ENCODE peak calls at places on chromosomes 16 and 17, in eight cellular contexts. P is psoas muscle; Q is tibial artery; I is mucosa of descending colon; U is uterus; H is HCT116; J is CD4-positive, alpha-beta T cell; X is astrocyte of the cerebellum. L is an unnamed sample.

GRCh38 chr16:84396537-84397008 is 28.2 kb downstream of the ATP2C2 start:
- DNase-seq in J (no peak), Q (peak), U (no peak), P (no peak), X (no peak), H (no peak), I (no peak), L (peak)

GRCh38 chr16:85524630-85525463 is 88.3 kb upstream of the GSE1 start:
- DNase-seq in P (peak), J (no peak), U (no peak), Q (peak), I (no peak), H (no peak), X (peak), L (no peak)

GRCh38 chr17:82278786-82279379 is 5.4 kb upstream of the CSNK1D start:
- DNase-seq in J (no peak), H (no peak), P (peak), X (no peak), U (no peak), Q (no peak), I (no peak), L (no peak)

GRCh38 chr16:64907844-64908243 is 214.0 kb downstream of the CDH11 start:
- DNase-seq in X (no peak), H (no peak), J (no peak), P (no peak), U (no peak), I (no peak), Q (no peak), L (no peak)

GRCh38 chr17:50508573-50509460 is 578 bp downstream of the MYCBPAP start:
- DNase-seq in H (no peak), U (no peak), J (no peak), X (no peak), Q (no peak), P (peak), I (no peak), L (peak)

GRCh38 chr16:228151-228855 is 946 bp downstream of the LUC7L start:
- DNase-seq in Q (no peak), J (no peak), P (no peak), U (no peak), H (no peak), X (no peak), I (no peak), L (no peak)

GRCh38 chr16:66133641-66134402 is 232.7 kb upstream of the CDH5 start:
- DNase-seq in Q (no peak), X (no peak), H (no peak), I (no peak), P (no peak), U (no peak), J (no peak), L (no peak)

GRCh38 chr16:7200320-7200719 is 132.3 kb upstream of the RBFOX1 start:
- DNase-seq in U (no peak), H (no peak), X (no peak), I (no peak), P (no peak), Q (no peak), J (no peak), L (no peak)

GRCh38 chr17:338442-339192 is 14.0 kb downstream of the RPH3AL start:
- DNase-seq in P (peak), J (no peak), X (no peak), Q (no peak), U (no peak), I (no peak), H (no peak), L (no peak)

GRCh38 chr17:55420067-55420775 is 1.4 kb downstream of the MMD start:
- DNase-seq in H (no peak), X (no peak), Q (no peak), U (no peak), I (peak), J (no peak), P (no peak), L (no peak)

GRCh38 chr16:11700264-11701029 is 32.2 kb downstream of the SNN start:
- DNase-seq in I (no peak), U (no peak), H (no peak), J (no peak), X (no peak), Q (no peak), P (no peak), L (no peak)

GRCh38 chr17:8611671-8612298 is 18.7 kb downstream of the MYH10 start:
- DNase-seq in I (no peak), Q (no peak), H (no peak), P (no peak), X (no peak), U (no peak), J (no peak), L (no peak)

GRCh38 chr17:57989011-57989345 is 924 bp upstream of the VEZF1 start:
- DNase-seq in H (peak), J (no peak), P (peak), X (no peak), I (peak), U (peak), Q (peak), L (no peak)

GRCh38 chr17:42097691-42098661 is at the start of gene ZNF385C:
- DNase-seq in I (no peak), Q (no peak), H (no peak), J (peak), X (no peak), U (no peak), P (no peak), L (no peak)

GRCh38 chr17:20966869-20967268 is 75.9 kb downstream of the USP22 start:
- DNase-seq in J (no peak), U (no peak), Q (no peak), H (no peak), X (no peak), P (no peak), I (peak), L (no peak)

GRCh38 chr17:1423456-1424135 is 23.6 kb upstream of the YWHAE start:
- DNase-seq in U (no peak), J (no peak), H (no peak), P (no peak), Q (no peak), X (no peak), I (no peak), L (no peak)

GRCh38 chr17:7184091-7184488 is 4.9 kb upstream of the ASGR1 start:
- DNase-seq in P (no peak), H (no peak), Q (no peak), J (no peak), U (no peak), I (peak), X (no peak), L (peak)

GRCh38 chr17:82789051-82789592 is 37.3 kb downstream of the TBCD start:
- DNase-seq in U (no peak), X (no peak), P (no peak), J (no peak), Q (no peak), H (no peak), I (no peak), L (no peak)

GRCh38 chr17:5672815-5673430 is 88.6 kb upstream of the NLRP1 start:
- DNase-seq in U (no peak), I (no peak), Q (no peak), J (no peak), H (no peak), X (no peak), P (no peak), L (no peak)

GRCh38 chr16:27268376-27269299 is at the start of gene NSMCE1:
- DNase-seq in H (peak), Q (peak), I (peak), U (peak), J (peak), P (peak), X (peak), L (peak)

GRCh38 chr17:51860934-51861561 is 297.5 kb downstream of the CA10 start:
- DNase-seq in X (no peak), J (no peak), H (peak), Q (no peak), U (no peak), I (peak), P (no peak), L (no peak)

GRCh38 chr17:52159159-52159809 is 770 bp upstream of the CA10 start:
- DNase-seq in Q (no peak), H (no peak), U (no peak), P (peak), J (no peak), X (no peak), I (no peak), L (peak)

GRCh38 chr16:26051078-26051477 is 359.3 kb downstream of the HS3ST4 start:
- DNase-seq in I (no peak), P (no peak), X (no peak), U (no peak), H (no peak), Q (no peak), J (no peak), L (no peak)

GRCh38 chr16:86122681-86123342 is 223.8 kb downstream of the IRF8 start:
- DNase-seq in X (no peak), Q (no peak), H (no peak), U (no peak), J (no peak), P (no peak), I (no peak), L (no peak)

GRCh38 chr16:27240948-27241531 is 27.5 kb downstream of the NSMCE1 start:
- DNase-seq in I (no peak), Q (peak), X (no peak), U (no peak), P (no peak), J (no peak), H (no peak), L (no peak)

GRCh38 chr17:3585826-3586225 is 23.4 kb downstream of the TRPV1 start:
- DNase-seq in Q (no peak), U (no peak), J (no peak), P (no peak), X (no peak), H (no peak), I (no peak), L (no peak)

GRCh38 chr16:81645303-81645702 is 133.8 kb upstream of the PLCG2 start:
- DNase-seq in P (no peak), X (peak), J (no peak), I (no peak), Q (no peak), U (peak), H (no peak), L (peak)

GRCh38 chr16:85565796-85566501 is 47.2 kb upstream of the GSE1 start:
- DNase-seq in U (no peak), Q (no peak), I (no peak), P (no peak), H (no peak), X (no peak), J (no peak), L (no peak)

GRCh38 chr17:27578718-27579085 is 52.3 kb upstream of the LGALS9 start:
- DNase-seq in I (no peak), J (no peak), U (no peak), X (no peak), P (no peak), H (no peak), Q (no peak), L (no peak)

GRCh38 chr17:9266031-9266680 is 244.8 kb downstream of the NTN1 start:
- DNase-seq in P (no peak), Q (no peak), J (no peak), I (no peak), H (no peak), X (no peak), U (no peak), L (peak)

DNA sequence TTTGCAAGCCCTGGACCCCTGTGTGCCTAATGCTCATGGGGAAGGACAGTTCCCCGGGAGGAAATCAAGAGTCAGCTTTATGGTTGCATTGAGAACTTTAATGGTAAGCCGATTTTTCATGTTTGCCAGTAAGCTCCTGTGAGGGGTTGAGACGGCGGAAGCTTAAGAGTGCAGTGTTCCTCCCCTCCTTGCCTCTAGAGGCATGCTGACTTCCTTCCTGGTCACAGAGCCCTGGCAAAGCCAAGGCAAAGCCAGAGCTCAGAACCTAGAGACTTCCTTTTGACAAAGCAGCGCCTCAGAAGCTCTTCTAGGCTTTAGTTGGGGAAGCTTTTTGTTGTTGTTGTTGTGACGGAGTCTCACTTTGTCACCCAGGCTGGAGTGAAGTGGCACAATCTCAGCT is 2.7 kb upstream of the HEATR9 start:
- DNase-seq in U (no peak), J (peak), I (no peak), P (no peak), Q (no peak), H (no peak), X (no peak), L (no peak)
- TF ChIP-seq CTCF in U (no peak), J (peak), I (no peak), P (no peak), Q (no peak), H (no peak), X (no peak), L (no peak)

DNA sequence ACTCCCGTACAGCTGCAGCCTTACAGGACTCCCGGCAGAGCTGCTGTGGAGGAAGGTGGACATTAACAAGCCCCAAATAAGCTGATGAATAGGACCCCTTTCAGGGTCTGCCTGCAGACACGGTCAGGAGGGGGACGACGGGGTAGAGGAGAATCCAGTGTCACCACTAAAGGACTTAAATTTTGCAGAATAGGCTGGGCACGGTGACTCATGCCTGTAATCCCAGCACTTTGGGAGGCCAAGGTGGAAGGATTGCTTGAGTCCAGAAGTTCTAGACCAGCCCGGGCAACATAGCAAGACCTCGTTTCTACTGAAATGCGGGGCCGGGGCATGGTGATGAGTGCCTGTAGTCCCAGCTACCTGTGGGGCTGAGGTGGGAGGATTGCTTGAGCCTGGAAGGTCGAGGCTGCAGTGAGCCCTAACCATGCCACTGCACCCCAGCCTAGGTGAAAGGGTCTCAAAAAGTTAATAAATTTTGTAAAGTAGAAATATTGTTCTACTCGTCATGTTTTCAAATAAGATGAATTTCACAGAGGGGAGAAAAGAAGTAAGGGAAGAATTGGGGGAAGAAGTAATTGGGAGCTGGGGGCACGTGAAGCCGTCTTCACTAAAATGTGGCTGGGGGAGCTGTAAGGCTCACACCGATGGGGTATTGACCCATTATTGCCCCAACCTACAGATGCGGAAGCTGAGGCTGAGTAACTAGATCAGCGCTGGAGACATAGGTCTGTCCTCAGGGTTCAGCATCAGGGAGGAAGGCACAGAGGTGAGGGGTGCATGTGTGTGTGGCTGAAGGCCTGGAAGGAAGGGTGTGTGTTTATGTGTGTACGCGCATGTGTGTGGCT is 4.7 kb downstream of the LITAFD start:
- DNase-seq in Q (no peak), U (no peak), J (no peak), X (no peak), P (no peak), H (no peak), I (no peak), L (peak)
- TF ChIP-seq CTCF in Q (no peak), U (no peak), J (no peak), X (no peak), P (no peak), H (no peak), I (no peak), L (no peak)

DNA sequence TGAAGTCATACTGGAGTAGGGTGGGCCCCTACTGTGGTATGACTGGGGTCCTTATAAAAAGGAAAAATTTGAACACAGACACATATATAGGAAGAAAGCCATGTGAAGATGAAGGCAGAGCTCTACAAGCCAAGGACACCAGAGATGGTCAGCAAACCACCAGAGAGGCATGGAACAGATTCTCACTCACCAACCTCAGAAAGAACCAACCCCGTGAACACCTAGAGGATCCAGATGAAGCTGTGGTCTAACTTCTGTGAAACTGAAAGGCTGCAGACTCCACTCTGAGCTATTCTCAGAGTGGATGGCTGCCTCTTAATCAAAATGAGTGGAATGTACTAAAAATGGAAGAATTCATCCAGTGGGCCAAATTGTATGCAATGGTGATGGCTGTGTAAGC is 149.6 kb downstream of the ABCA8 start:
- DNase-seq in I (no peak), Q (no peak), H (no peak), J (no peak), P (no peak), U (no peak), X (no peak), L (no peak)
- TF ChIP-seq CTCF in I (no peak), Q (no peak), H (no peak), J (no peak), P (no peak), U (no peak), X (no peak), L (no peak)

GRCh38 chr17:63753215-63753614 is 11.6 kb upstream of the STRADA start:
- DNase-seq in I (no peak), H (no peak), U (no peak), J (no peak), P (no peak), X (no peak), Q (no peak), L (no peak)
- TF ChIP-seq CTCF in I (no peak), H (no peak), U (no peak), J (no peak), P (no peak), X (no peak), Q (no peak), L (no peak)

GRCh38 chr16:72991211-72991610 is 56.7 kb downstream of the ZFHX3 start:
- DNase-seq in P (no peak), I (no peak), X (no peak), J (no peak), H (no peak), Q (peak), U (no peak), L (no peak)

GRCh38 chr16:72988568-72988967 is 59.4 kb downstream of the ZFHX3 start:
- DNase-seq in P (no peak), H (no peak), I (no peak), J (no peak), Q (no peak), U (no peak), X (no peak), L (no peak)

GRCh38 chr16:72990571-72990970 is 57.4 kb downstream of the ZFHX3 start:
- DNase-seq in J (no peak), Q (peak), P (no peak), U (no peak), X (no peak), H (no peak), I (no peak), L (no peak)

GRCh38 chr16:72989203-72989991 is 58.5 kb downstream of the ZFHX3 start:
- DNase-seq in U (no peak), Q (no peak), H (peak), P (peak), I (no peak), J (no peak), X (peak), L (no peak)

DNA sequence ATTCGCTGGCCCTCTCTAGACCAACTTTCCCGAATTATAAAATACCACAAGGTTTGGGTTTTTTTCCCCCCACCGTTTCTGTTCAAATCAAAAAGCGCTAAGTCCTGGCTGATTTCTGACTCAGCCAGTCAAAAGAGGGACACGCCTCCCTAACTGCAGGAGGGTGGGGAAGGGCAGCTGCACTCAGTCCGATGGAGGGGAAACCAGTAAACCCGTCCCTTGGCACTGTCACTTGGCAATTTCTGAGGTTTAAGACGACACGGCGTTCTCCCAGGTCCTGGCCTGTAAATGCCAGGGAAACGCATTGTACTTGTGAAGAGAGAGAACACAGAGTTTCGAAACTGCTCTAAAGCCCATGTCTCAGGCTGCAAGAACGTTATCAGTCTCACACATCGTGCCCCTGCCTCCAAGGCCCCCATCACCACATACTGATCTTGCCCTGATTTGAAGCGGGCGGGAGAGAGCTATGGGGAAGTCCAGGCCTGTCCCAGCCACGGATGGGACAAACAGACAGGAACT is 57.9 kb downstream of the ZFHX3 start:
- DNase-seq in H (peak), Q (peak), U (peak), P (peak), X (no peak), I (peak), J (no peak), L (no peak)
- TF ChIP-seq CTCF in H (no peak), Q (no peak), U (no peak), P (no peak), X (no peak), I (no peak), J (no peak), L (no peak)

DNA sequence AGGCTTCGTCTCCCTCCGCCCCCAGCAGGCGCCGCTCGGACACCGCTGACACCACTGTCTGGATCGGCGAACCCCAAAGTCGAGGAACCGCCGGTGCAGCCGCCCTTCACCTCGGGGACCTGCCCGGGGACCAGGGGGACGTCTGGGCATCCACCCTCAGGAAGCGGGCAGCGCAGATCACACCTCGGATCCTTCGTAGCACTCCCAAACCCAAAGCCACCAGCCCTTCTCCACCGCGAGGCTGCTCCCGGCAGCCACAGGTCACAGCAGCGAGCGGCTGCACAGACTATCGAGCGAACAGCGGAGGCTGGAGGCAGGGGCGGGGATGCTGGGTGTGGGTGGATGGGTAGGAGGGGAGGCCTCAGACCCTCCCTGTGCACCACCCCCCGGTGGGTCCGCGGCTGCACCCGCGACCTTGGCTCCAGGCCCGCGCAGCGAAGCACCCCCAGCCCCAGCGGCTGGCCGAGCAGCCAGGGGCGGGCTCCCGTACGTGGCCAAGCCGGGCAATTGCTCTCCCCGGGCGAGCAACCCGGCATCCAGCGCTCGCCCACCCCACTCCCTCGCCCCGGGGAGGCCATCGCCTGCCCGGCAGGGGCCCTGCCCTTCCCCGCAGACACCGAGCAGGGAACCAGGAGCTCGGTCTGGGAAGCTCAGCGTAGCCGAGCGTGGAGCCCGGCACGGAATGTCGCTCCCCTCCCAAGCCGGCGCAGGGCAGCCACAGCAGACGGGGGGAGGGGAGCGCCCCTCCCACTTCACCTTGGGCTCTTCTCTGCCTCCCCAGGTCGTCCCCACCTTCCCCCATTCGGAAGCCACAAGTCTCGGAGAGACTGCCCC is 1.0 kb downstream of the SDK2 start:
- DNase-seq in P (peak), X (no peak), H (no peak), J (no peak), I (peak), U (no peak), Q (no peak), L (no peak)
- TF ChIP-seq CTCF in P (no peak), X (peak), H (no peak), J (no peak), I (no peak), U (no peak), Q (no peak), L (peak)